ENCODE peak calls at places on chromosome 7, in seven cellular contexts. X, Q, I, R, A, P and W are unnamed samples.

GRCh38 chr7:114369294-114369693 is 45.3 kb upstream of the FOXP2 start:
- DNase-seq in X (no peak), Q (no peak), I (no peak), R (no peak), A (no peak), P (no peak), W (no peak)

GRCh38 chr7:103373866-103374643 is 26.6 kb downstream of the PSMC2 start:
- DNase-seq in X (no peak), Q (no peak), I (no peak), R (no peak), A (no peak), P (no peak), W (no peak)

GRCh38 chr7:33646166-33646565 is 259.2 kb upstream of the BMPER start:
- DNase-seq in X (no peak), Q (no peak), I (no peak), R (no peak), A (no peak), P (no peak), W (no peak)

GRCh38 chr7:2260820-2261219 is 18.8 kb downstream of the NUDT1 start:
- DNase-seq in X (peak; percentile 84), Q (no peak), I (no peak), R (no peak), A (no peak), P (no peak), W (peak; percentile 50)

GRCh38 chr7:83040454-83040853 is 122.2 kb downstream of the PCLO start:
- DNase-seq in X (no peak), Q (no peak), I (no peak), R (no peak), A (no peak), P (no peak), W (no peak)

GRCh38 chr7:149261321-149261828 is 621 bp upstream of the ZNF783 start:
- DNase-seq in X (peak; percentile 77), Q (no peak), I (no peak), R (no peak), A (peak; percentile 77), P (no peak), W (peak; percentile 52)

GRCh38 chr7:2150445-2150815 is 82.3 kb downstream of the MAD1L1 start:
- DNase-seq in X (no peak), Q (no peak), I (no peak), R (no peak), A (no peak), P (no peak), W (no peak)

GRCh38 chr7:133481676-133482075 is 228.8 kb downstream of the EXOC4 start:
- DNase-seq in X (peak; percentile 84), Q (no peak), I (no peak), R (no peak), A (peak; percentile 83), P (no peak), W (peak; percentile 8)

GRCh38 chr7:137475966-137476365 is 132.4 kb upstream of the PTN start:
- DNase-seq in X (no peak), Q (no peak), I (peak; percentile 10), R (no peak), A (peak; percentile 79), P (no peak), W (no peak)

GRCh38 chr7:83648464-83649241 is at the start of gene SEMA3E:
- DNase-seq in X (no peak), Q (no peak), I (no peak), R (peak; percentile 73), A (peak; percentile 72), P (no peak), W (peak; percentile 59)

GRCh38 chr7:47633134-47633533 is 51.2 kb upstream of the TNS3 start:
- DNase-seq in X (no peak), Q (no peak), I (no peak), R (no peak), A (no peak), P (no peak), W (no peak)

GRCh38 chr7:79317728-79318127 is 135.7 kb downstream of the MAGI2 start:
- DNase-seq in X (peak; percentile 85), Q (no peak), I (no peak), R (peak; percentile 38), A (peak; percentile 92), P (no peak), W (no peak)

GRCh38 chr7:20744913-20745587 is 41.6 kb downstream of the SP8 start:
- DNase-seq in X (peak; percentile 76), Q (no peak), I (no peak), R (no peak), A (peak; percentile 39), P (no peak), W (peak; percentile 48)

GRCh38 chr7:66076459-66077329 is 1.1 kb downstream of the ASL start:
- DNase-seq in X (no peak), Q (no peak), I (no peak), R (peak; percentile 70), A (no peak), P (no peak), W (no peak)

GRCh38 chr7:95517458-95517857 is 31.7 kb downstream of the ASB4 start:
- DNase-seq in X (no peak), Q (no peak), I (no peak), R (no peak), A (no peak), P (no peak), W (no peak)

GRCh38 chr7:104982773-104983619 is 31.0 kb upstream of the KMT2E start:
- DNase-seq in X (no peak), Q (no peak), I (no peak), R (no peak), A (no peak), P (no peak), W (no peak)

GRCh38 chr7:17380696-17381662 is 82.5 kb downstream of the AHR start:
- DNase-seq in X (peak; percentile 40), Q (no peak), I (no peak), R (no peak), A (peak; percentile 56), P (no peak), W (no peak)

GRCh38 chr7:22601028-22601795 is 101.2 kb upstream of the STEAP1B start:
- DNase-seq in X (no peak), Q (no peak), I (no peak), R (no peak), A (no peak), P (no peak), W (no peak)

GRCh38 chr7:57868771-57869483 is 418.9 kb downstream of the ZNF716 start:
- DNase-seq in X (no peak), Q (no peak), I (no peak), R (no peak), A (no peak), P (no peak), W (peak; percentile 38)

GRCh38 chr7:128742206-128742605 is 3.0 kb downstream of the CALU start:
- DNase-seq in X (peak; percentile 61), Q (no peak), I (no peak), R (no peak), A (peak; percentile 72), P (no peak), W (no peak)

GRCh38 chr7:77989981-77990566 is 191.5 kb downstream of the PHTF2 start:
- DNase-seq in X (peak; percentile 69), Q (no peak), I (no peak), R (peak; percentile 29), A (no peak), P (no peak), W (peak; percentile 57)

GRCh38 chr7:155829796-155830470 is 17.7 kb upstream of the SHH start:
- DNase-seq in X (no peak), Q (no peak), I (no peak), R (no peak), A (no peak), P (no peak), W (no peak)

GRCh38 chr7:146654048-146654447 is 537.4 kb downstream of the CNTNAP2 start:
- DNase-seq in X (no peak), Q (no peak), I (no peak), R (no peak), A (no peak), P (no peak), W (no peak)

GRCh38 chr7:20514364-20514763 is 101.1 kb upstream of the ABCB5 start:
- DNase-seq in X (peak; percentile 96), Q (no peak), I (peak; percentile 25), R (peak; percentile 41), A (peak; percentile 96), P (peak; percentile 88), W (peak; percentile 95)

GRCh38 chr7:41762641-41763040 is 59.8 kb upstream of the INHBA start:
- DNase-seq in X (no peak), Q (no peak), I (no peak), R (no peak), A (no peak), P (no peak), W (no peak)

GRCh38 chr7:155567646-155568334 is 21.4 kb upstream of the CNPY1 start:
- DNase-seq in X (no peak), Q (no peak), I (no peak), R (no peak), A (no peak), P (no peak), W (no peak)

GRCh38 chr7:110502893-110503465 is 587.9 kb upstream of the LRRN3 start:
- DNase-seq in X (peak; percentile 12), Q (no peak), I (no peak), R (no peak), A (peak; percentile 57), P (no peak), W (no peak)

GRCh38 chr7:21777916-21778315 is 167.8 kb downstream of the CDCA7L start:
- DNase-seq in X (no peak), Q (no peak), I (no peak), R (no peak), A (no peak), P (no peak), W (no peak)

GRCh38 chr7:157483515-157483914 is 146.7 kb downstream of the DNAJB6 start:
- DNase-seq in X (no peak), Q (no peak), I (no peak), R (no peak), A (no peak), P (no peak), W (no peak)

GRCh38 chr7:94420321-94420720 is 25.6 kb downstream of the COL1A2 start:
- DNase-seq in X (no peak), Q (no peak), I (no peak), R (no peak), A (no peak), P (no peak), W (no peak)

GRCh38 chr7:1011297-1012003 is 28.5 kb downstream of the CYP2W1 start:
- DNase-seq in X (no peak), Q (no peak), I (no peak), R (no peak), A (no peak), P (no peak), W (no peak)

GRCh38 chr7:140873473-140873872 is 51.3 kb downstream of the BRAF start:
- DNase-seq in X (no peak), Q (no peak), I (no peak), R (no peak), A (no peak), P (no peak), W (no peak)

GRCh38 chr7:12770227-12770975 is 83.0 kb downstream of the ARL4A start:
- DNase-seq in X (peak; percentile 90), Q (no peak), I (no peak), R (peak; percentile 58), A (peak; percentile 61), P (no peak), W (no peak)

GRCh38 chr7:7014827-7015610 is 167.3 kb upstream of the C1GALT1 start:
- DNase-seq in X (no peak), Q (no peak), I (no peak), R (no peak), A (no peak), P (no peak), W (no peak)

GRCh38 chr7:80833289-80834104 is 85.4 kb downstream of the SEMA3C start:
- DNase-seq in X (no peak), Q (no peak), I (no peak), R (no peak), A (peak; percentile 93), P (no peak), W (no peak)

GRCh38 chr7:112995091-112995824 is 91.4 kb downstream of the GPR85 start:
- DNase-seq in X (peak; percentile 24), Q (no peak), I (no peak), R (no peak), A (peak; percentile 92), P (no peak), W (no peak)